ENCODE peak calls at places on chromosomes 11 and 22, in six cellular contexts. B is astrocyte of the cerebellum, A is cardiac muscle cell, I is A549, D is HFFc6, P is heart right ventricle. K is an unnamed sample.

GRCh38 chr11:14310696-14311095 is 48.3 kb downstream of the RRAS2 start:
- DNase-seq in D (no peak), A (peak; percentile 43), B (no peak), I (no peak), P (no peak), K (no peak)

GRCh38 chr11:11476971-11477645 is 124.1 kb upstream of the CSNK2A3 start:
- DNase-seq in A (no peak), I (no peak), B (no peak), P (no peak), D (no peak), K (no peak)

GRCh38 chr11:122155765-122156527 is 39.9 kb upstream of the BLID start:
- DNase-seq in D (no peak), A (peak; percentile 36), P (no peak), B (no peak), I (peak; percentile 26), K (no peak)

GRCh38 chr11:1389932-1390587 is at the start of gene BRSK2:
- DNase-seq in P (peak; percentile 15), A (no peak), B (no peak), I (no peak), D (no peak), K (no peak)

GRCh38 chr11:33368931-33369330 is 111.8 kb downstream of the HIPK3 start:
- DNase-seq in A (no peak), I (no peak), B (no peak), P (no peak), D (no peak), K (no peak)

GRCh38 chr11:16936643-16937042 is 77.6 kb downstream of the PLEKHA7 start:
- DNase-seq in I (no peak), P (no peak), A (no peak), B (no peak), D (no peak), K (no peak)

GRCh38 chr11:122746050-122746478 is 90.5 kb downstream of the UBASH3B start:
- DNase-seq in P (no peak), D (no peak), I (no peak), B (no peak), A (no peak), K (no peak)

GRCh38 chr11:131886201-131886600 is 515.8 kb downstream of the NTM start:
- DNase-seq in I (no peak), D (no peak), B (peak; percentile 48), P (no peak), A (peak; percentile 37), K (no peak)

GRCh38 chr11:6898911-6899310 is 6.6 kb upstream of the OR2D2 start:
- DNase-seq in A (no peak), I (no peak), D (no peak), P (no peak), B (no peak), K (no peak)

GRCh38 chr11:6895010-6895409 is 2.7 kb upstream of the OR2D2 start:
- DNase-seq in D (no peak), A (no peak), B (no peak), I (no peak), P (no peak), K (no peak)

DNA sequence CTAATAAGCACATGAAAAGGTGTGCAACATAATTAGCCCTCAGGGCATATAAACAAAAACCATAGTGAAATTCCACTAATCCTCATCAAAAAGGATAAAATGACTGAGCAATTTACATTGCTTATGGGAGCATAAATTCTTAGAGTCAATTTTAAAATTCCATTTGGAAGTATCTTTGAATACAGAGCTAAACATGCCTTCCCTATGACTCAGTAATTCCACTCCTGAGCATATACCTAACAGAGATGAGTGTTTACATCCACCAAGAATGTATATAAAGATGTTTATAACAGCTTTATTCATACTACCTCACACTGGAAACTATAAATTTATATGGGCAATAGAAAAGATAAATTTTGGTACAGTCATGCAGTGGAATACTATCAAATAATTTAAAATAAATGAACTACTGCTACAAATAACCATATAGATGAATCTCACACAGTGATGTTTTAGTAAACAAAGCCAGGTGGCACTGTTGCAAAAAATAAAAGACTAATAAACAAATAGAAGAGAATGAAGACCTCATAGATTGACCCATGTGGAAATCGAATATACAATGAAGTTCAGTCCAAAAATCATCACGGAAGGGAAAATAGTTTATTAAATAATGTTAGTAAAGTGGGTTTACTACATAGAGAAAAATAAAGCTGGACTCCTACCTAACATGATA is 8.2 kb upstream of the OR2D2 start:
- DNase-seq in P (no peak), I (no peak), A (no peak), D (no peak), B (no peak), K (no peak)
- TF ChIP-seq CTCF in P (no peak), I (no peak), A (no peak), D (peak; percentile 50), B (no peak), K (peak; percentile 36)

GRCh38 chr11:92022499-92022898 is 202.1 kb upstream of the FAT3 start:
- DNase-seq in P (no peak), A (no peak), B (no peak), D (no peak), I (no peak), K (no peak)
- TF ChIP-seq CTCF in P (no peak), A (no peak), B (no peak), D (no peak), I (no peak), K (no peak)

GRCh38 chr11:95389427-95389826 is 158.4 kb upstream of the SESN3 start:
- DNase-seq in D (no peak), B (no peak), I (no peak), P (no peak), A (no peak), K (no peak)

GRCh38 chr11:95388086-95388485 is 157.1 kb upstream of the SESN3 start:
- DNase-seq in I (no peak), P (no peak), A (no peak), B (no peak), D (no peak), K (no peak)

GRCh38 chr11:95398437-95399112 is 167.6 kb upstream of the SESN3 start:
- DNase-seq in A (peak; percentile 52), I (peak; percentile 26), B (no peak), P (no peak), D (no peak), K (no peak)

GRCh38 chr11:95387319-95387718 is 156.3 kb upstream of the SESN3 start:
- DNase-seq in B (no peak), P (no peak), D (no peak), I (no peak), A (no peak), K (no peak)

DNA sequence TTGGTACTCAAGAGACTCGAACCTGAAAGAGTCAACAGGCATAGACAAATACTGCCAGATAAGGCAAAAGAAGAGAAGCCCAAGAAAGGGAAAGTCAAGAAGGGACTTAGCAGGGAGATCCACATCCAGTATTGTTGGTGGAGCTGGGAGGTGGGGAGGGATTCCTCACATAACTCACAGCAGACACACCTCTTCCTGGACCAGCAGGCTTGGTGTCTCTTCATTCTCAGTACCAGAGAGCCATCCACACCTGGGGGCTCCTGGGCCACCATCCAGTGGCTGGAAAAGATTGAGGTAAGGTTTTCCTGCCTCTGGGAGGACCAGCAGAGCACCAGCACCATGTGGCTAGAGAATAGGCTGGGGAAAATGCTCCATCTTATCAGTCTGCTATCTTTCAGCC is 161.6 kb upstream of the SESN3 start:
- DNase-seq in I (no peak), D (no peak), B (no peak), A (no peak), P (no peak), K (no peak)
- TF ChIP-seq CTCF in I (no peak), D (no peak), B (no peak), A (no peak), P (no peak), K (no peak)

GRCh38 chr22:36853407-36854099 is 7.3 kb upstream of the NCF4 start:
- DNase-seq in I (peak; percentile 61), B (no peak), P (peak; percentile 83), A (peak; percentile 72), D (peak; percentile 52), K (peak; percentile 82)
- TF ChIP-seq CTCF in I (no peak), B (peak; percentile 58), P (peak; percentile 74), A (peak; percentile 81), D (peak; percentile 83), K (peak; percentile 61)

GRCh38 chr11:102611291-102611690 is 13.8 kb downstream of the MMP20 start:
- DNase-seq in I (no peak), B (no peak), D (no peak), P (no peak), A (no peak), K (no peak)
- TF ChIP-seq CTCF in I (no peak), B (no peak), D (peak; percentile 29), P (no peak), A (no peak), K (no peak)

GRCh38 chr22:23801886-23802377 is 15.2 kb downstream of the SMARCB1 start:
- DNase-seq in I (no peak), D (no peak), A (no peak), B (no peak), P (no peak), K (no peak)
- TF ChIP-seq CTCF in I (no peak), D (no peak), A (no peak), B (no peak), P (no peak), K (no peak)